ENCODE peak calls at places on chromosomes 2 and 18, in four cellular contexts. I is K562, T is GM12878, K is SK-N-SH. Z is an unnamed sample.

GRCh38 chr2:131413148-131413747 is 49.3 kb upstream of the RAB6D start:
- DNase-seq in I (peak; percentile 71), T (peak; percentile 15), K (peak; percentile 47), Z (no peak)

GRCh38 chr2:215693269-215693998 is 257.6 kb upstream of the FN1 start:
- DNase-seq in K (no peak), T (no peak), I (no peak), Z (no peak)

GRCh38 chr2:137211761-137212160 is 446.4 kb downstream of the THSD7B start:
- DNase-seq in K (no peak), T (no peak), I (no peak), Z (no peak)

GRCh38 chr2:27992787-27993747 is 102.5 kb downstream of the BABAM2 start:
- DNase-seq in K (no peak), I (no peak), T (no peak), Z (no peak)

GRCh38 chr18:35526476-35527120 is 28.8 kb upstream of the INO80C start:
- DNase-seq in I (peak; percentile 24), K (no peak), T (no peak), Z (no peak)

GRCh38 chr18:55322176-55322735 is 265.7 kb downstream of the TCF4 start:
- DNase-seq in K (peak; percentile 77), I (no peak), T (peak; percentile 74), Z (peak; percentile 77)

GRCh38 chr2:112048887-112049286 is 6.2 kb upstream of the TMEM87B start:
- DNase-seq in T (no peak), I (peak; percentile 68), K (peak; percentile 42), Z (no peak)

GRCh38 chr2:100902833-100903405 is 83.0 kb downstream of the NPAS2 start:
- DNase-seq in T (no peak), I (no peak), K (peak; percentile 54), Z (no peak)

GRCh38 chr2:33437297-33437696 is 39.2 kb upstream of the RASGRP3 start:
- DNase-seq in I (peak; percentile 60), T (no peak), K (no peak), Z (no peak)

GRCh38 chr18:10320848-10321247 is 133.6 kb upstream of the APCDD1 start:
- DNase-seq in I (no peak), T (no peak), K (no peak), Z (no peak)

GRCh38 chr18:36627616-36628015 is 201.2 kb downstream of the TPGS2 start:
- DNase-seq in K (no peak), T (no peak), I (no peak), Z (no peak)

GRCh38 chr18:58447342-58448190 is 181.3 kb downstream of the ALPK2 start:
- DNase-seq in T (no peak), K (peak; percentile 45), I (no peak), Z (no peak)

GRCh38 chr18:389658-390357 is 110.7 kb downstream of the COLEC12 start:
- DNase-seq in T (peak; percentile 11), K (no peak), I (no peak), Z (no peak)

GRCh38 chr18:64734063-64734462 is 585.2 kb upstream of the LINC00305 start:
- DNase-seq in K (no peak), T (no peak), I (no peak), Z (no peak)

GRCh38 chr2:28627722-28628480 is 123.7 kb upstream of the PPP1CB start:
- DNase-seq in T (no peak), K (no peak), I (peak; percentile 37), Z (no peak)

GRCh38 chr2:229731363-229731762 is 17.0 kb upstream of the DNER start:
- DNase-seq in T (no peak), K (no peak), I (no peak), Z (no peak)

GRCh38 chr2:32946314-32947075 is at the start of gene LTBP1:
- DNase-seq in I (peak; percentile 85), K (peak; percentile 82), T (no peak), Z (no peak)

GRCh38 chr2:196075196-196075595 is 6.6 kb upstream of the DNAH7 start:
- DNase-seq in K (no peak), T (no peak), I (no peak), Z (no peak)

GRCh38 chr18:10420561-10421352 is 33.7 kb upstream of the APCDD1 start:
- DNase-seq in T (no peak), I (no peak), K (no peak), Z (no peak)

GRCh38 chr2:150374562-150374961 is 112.9 kb downstream of the RND3 start:
- DNase-seq in T (no peak), K (no peak), I (no peak), Z (no peak)

GRCh38 chr2:111032721-111033532 is 87.8 kb upstream of the BCL2L11 start:
- DNase-seq in I (no peak), K (no peak), T (no peak), Z (no peak)

GRCh38 chr2:79437416-79438281 is 75.2 kb upstream of the CTNNA2 start:
- DNase-seq in T (no peak), I (no peak), K (no peak), Z (no peak)

GRCh38 chr2:232276739-232277313 is 101.7 kb upstream of the ALPP start:
- DNase-seq in I (no peak), T (no peak), K (no peak), Z (no peak)

GRCh38 chr2:161352718-161353117 is 44.5 kb downstream of the PSMD14 start:
- DNase-seq in K (no peak), I (no peak), T (no peak), Z (no peak)

GRCh38 chr2:6412533-6413085 is 453.1 kb downstream of the CMPK2 start:
- DNase-seq in K (no peak), T (no peak), I (no peak), Z (no peak)

GRCh38 chr2:226701052-226701451 is 98.6 kb downstream of the IRS1 start:
- DNase-seq in K (no peak), I (no peak), T (no peak), Z (no peak)

GRCh38 chr2:150485871-150486538 is 1.5 kb downstream of the RND3 start:
- DNase-seq in K (peak; percentile 71), T (no peak), I (no peak), Z (peak; percentile 75)

GRCh38 chr2:168311265-168311925 is 64.0 kb upstream of the STK39 start:
- DNase-seq in T (no peak), I (no peak), K (no peak), Z (no peak)

GRCh38 chr2:16716944-16717343 is 51.3 kb upstream of the CYRIA start:
- DNase-seq in K (no peak), I (no peak), T (no peak), Z (no peak)

GRCh38 chr2:230935132-230935435 is 10.0 kb upstream of the GPR55 start:
- DNase-seq in K (no peak), I (no peak), T (no peak), Z (no peak)

GRCh38 chr2:74567862-74568261 is 13.3 kb downstream of the DOK1 start:
- DNase-seq in T (no peak), I (no peak), K (no peak), Z (no peak)

GRCh38 chr18:61556862-61557261 is 223.6 kb downstream of the CDH20 start:
- DNase-seq in T (no peak), K (no peak), I (no peak), Z (no peak)

GRCh38 chr2:86556508-86556907 is 6.7 kb downstream of the CHMP3 start:
- DNase-seq in I (no peak), T (no peak), K (no peak), Z (peak; percentile 10)

GRCh38 chr18:10041180-10041579 is 127.4 kb downstream of the VAPA start:
- DNase-seq in T (no peak), I (no peak), K (no peak), Z (no peak)

GRCh38 chr2:46479265-46479664 is at the start of gene TMEM247:
- DNase-seq in K (no peak), I (no peak), T (no peak), Z (no peak)

GRCh38 chr2:46477912-46478311 is 1.5 kb upstream of the TMEM247 start:
- DNase-seq in I (no peak), K (no peak), T (no peak), Z (no peak)

GRCh38 chr2:46482490-46482889 is 3.1 kb downstream of the TMEM247 start:
- DNase-seq in I (no peak), K (no peak), T (no peak), Z (no peak)

GRCh38 chr2:46481541-46482193 is 2.3 kb downstream of the TMEM247 start:
- DNase-seq in K (no peak), T (no peak), I (no peak), Z (no peak)

GRCh38 chr2:46480562-46480961 is 1.2 kb downstream of the TMEM247 start:
- DNase-seq in K (no peak), T (no peak), I (no peak), Z (no peak)
- TF ChIP-seq NRF1 in K (no peak), T (no peak), I (no peak), Z (no peak)

GRCh38 chr2:102062802-102063201 is 71.0 kb downstream of the IL1R2 start:
- DNase-seq in K (no peak), T (no peak), I (no peak), Z (no peak)
- TF ChIP-seq NRF1 in K (no peak), T (no peak), I (no peak), Z (no peak)

DNA sequence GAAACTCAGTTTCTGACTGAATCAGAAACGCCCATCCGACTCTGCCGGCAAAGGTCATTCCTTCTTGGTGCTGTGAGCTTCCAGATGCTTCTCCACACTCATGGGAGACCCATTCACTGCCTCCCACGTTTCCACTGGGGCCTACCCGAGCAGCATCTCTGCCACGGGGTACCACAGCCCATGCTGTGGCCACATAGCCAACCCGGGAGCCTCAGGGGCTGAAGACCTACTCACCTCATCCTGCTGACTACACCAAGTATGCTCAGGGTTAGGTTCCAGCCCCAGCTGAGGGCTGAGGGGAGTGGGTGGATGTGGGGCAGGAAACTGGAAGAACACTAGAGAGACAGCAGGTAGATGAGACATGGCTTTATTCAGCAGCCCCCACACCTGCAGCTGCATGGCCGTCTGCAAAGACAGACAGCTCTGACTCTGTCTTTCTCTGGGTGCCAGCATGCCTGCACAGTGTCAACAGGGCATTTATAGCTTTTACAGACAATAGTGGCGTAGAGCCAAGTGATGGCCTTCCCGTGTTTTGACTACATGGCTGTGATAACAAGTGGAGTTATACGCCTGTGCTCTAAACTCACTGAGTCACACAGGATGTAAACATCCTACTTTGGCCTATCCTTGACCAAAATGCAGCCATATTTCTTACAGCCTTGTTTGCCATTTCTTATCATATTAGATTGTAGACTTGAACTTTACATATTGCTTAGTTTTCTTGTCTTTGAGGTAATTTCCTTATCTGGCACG is 16.5 kb upstream of the KLHL23 start:
- DNase-seq in I (peak; percentile 72), K (peak; percentile 46), T (no peak), Z (no peak)
- TF ChIP-seq NRF1 in I (no peak), K (no peak), T (no peak), Z (no peak)

GRCh38 chr18:48866856-48867255 is 83.9 kb downstream of the SMAD7 start:
- DNase-seq in I (no peak), K (no peak), T (no peak), Z (no peak)

GRCh38 chr18:48871391-48872166 is 79.2 kb downstream of the SMAD7 start:
- DNase-seq in I (no peak), K (no peak), T (no peak), Z (no peak)

GRCh38 chr18:48867978-48868377 is 82.8 kb downstream of the SMAD7 start:
- DNase-seq in I (no peak), T (no peak), K (no peak), Z (no peak)

GRCh38 chr18:48868468-48869466 is 82.0 kb downstream of the SMAD7 start:
- DNase-seq in K (no peak), I (no peak), T (peak; percentile 96), Z (no peak)

DNA sequence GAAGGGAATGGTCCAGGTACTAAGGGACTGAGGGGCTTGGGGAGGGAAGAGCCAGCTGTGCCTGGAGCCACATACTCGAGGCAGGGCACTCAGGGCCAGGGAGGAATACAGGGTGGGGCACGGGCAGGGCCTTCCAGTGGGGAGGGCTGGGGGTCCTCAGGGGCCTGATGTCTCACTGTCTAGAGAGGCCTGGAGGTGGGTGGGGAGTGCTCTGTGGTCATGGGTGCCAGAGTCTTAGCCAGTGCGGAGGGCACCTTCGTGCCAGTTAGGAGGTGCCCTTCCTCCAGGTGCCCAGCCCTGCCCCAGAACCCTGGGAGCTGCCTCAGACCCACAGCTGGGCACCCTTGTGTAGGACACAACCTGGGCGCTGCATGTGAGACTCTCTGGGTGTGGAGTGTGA is 81.2 kb downstream of the SMAD7 start:
- DNase-seq in K (no peak), I (no peak), T (no peak), Z (no peak)
- TF ChIP-seq NRF1 in K (no peak), I (no peak), T (no peak), Z (no peak)